ENCODE peak calls at places on chromosomes 6 and 20, in four cellular contexts. One of them, this sample, is unnamed.

GRCh38 chr20:56875052-56875663 is 246.1 kb downstream of the TFAP2C start:
- DNase-seq in hepatocyte: peak; percentile 82
- DNase-seq in DND-41: no peak
- DNase-seq in GM06990: no peak
- DNase-seq in this sample: no peak

GRCh38 chr6:125747589-125748533 is 1.6 kb upstream of the HEY2 start:
- DNase-seq in GM06990: peak; percentile 45
- DNase-seq in hepatocyte: peak; percentile 48
- DNase-seq in DND-41: no peak
- DNase-seq in this sample: peak; percentile 70

GRCh38 chr6:139173172-139173571 is 38.3 kb downstream of the HECA start:
- DNase-seq in DND-41: no peak
- DNase-seq in hepatocyte: no peak
- DNase-seq in GM06990: no peak
- DNase-seq in this sample: no peak

GRCh38 chr20:18783385-18783959 is 30.1 kb upstream of the SCP2D1 start:
- DNase-seq in DND-41: no peak
- DNase-seq in hepatocyte: no peak
- DNase-seq in GM06990: no peak
- DNase-seq in this sample: no peak

GRCh38 chr6:11103065-11103464 is 8.5 kb downstream of the ERVFRD-1 start:
- DNase-seq in hepatocyte: no peak
- DNase-seq in GM06990: no peak
- DNase-seq in DND-41: peak; percentile 16
- DNase-seq in this sample: no peak

GRCh38 chr6:79269877-79270276 is 35.4 kb upstream of the HMGN3 start:
- DNase-seq in GM06990: no peak
- DNase-seq in hepatocyte: peak; percentile 49
- DNase-seq in DND-41: no peak
- DNase-seq in this sample: no peak

GRCh38 chr6:76026101-76026500 is 46.4 kb downstream of the IMPG1 start:
- DNase-seq in hepatocyte: no peak
- DNase-seq in GM06990: no peak
- DNase-seq in DND-41: peak; percentile 37
- DNase-seq in this sample: peak; percentile 36

GRCh38 chr6:92847988-92848387 is 571.4 kb downstream of the EPHA7 start:
- DNase-seq in hepatocyte: no peak
- DNase-seq in GM06990: no peak
- DNase-seq in DND-41: no peak
- DNase-seq in this sample: no peak

GRCh38 chr6:90413867-90414266 is 117.2 kb upstream of the BACH2 start:
- DNase-seq in hepatocyte: peak; percentile 61
- DNase-seq in GM06990: no peak
- DNase-seq in DND-41: peak; percentile 93
- DNase-seq in this sample: peak; percentile 66

GRCh38 chr20:64188682-64189529 is 24.7 kb downstream of the MYT1 start:
- DNase-seq in hepatocyte: peak; percentile 95
- DNase-seq in DND-41: no peak
- DNase-seq in GM06990: no peak
- DNase-seq in this sample: no peak

GRCh38 chr6:15332441-15332840 is 86.6 kb downstream of the JARID2 start:
- DNase-seq in DND-41: no peak
- DNase-seq in GM06990: no peak
- DNase-seq in hepatocyte: no peak
- DNase-seq in this sample: no peak

GRCh38 chr20:34768105-34768504 is 57.3 kb downstream of the NCOA6 start:
- DNase-seq in DND-41: no peak
- DNase-seq in GM06990: no peak
- DNase-seq in hepatocyte: no peak
- DNase-seq in this sample: no peak

GRCh38 chr20:18837710-18838109 is 24.1 kb downstream of the SCP2D1 start:
- DNase-seq in hepatocyte: peak; percentile 21
- DNase-seq in DND-41: no peak
- DNase-seq in GM06990: no peak
- DNase-seq in this sample: no peak

GRCh38 chr6:136403166-136403980 is 113.7 kb upstream of the BCLAF1 start:
- DNase-seq in hepatocyte: peak; percentile 51
- DNase-seq in GM06990: no peak
- DNase-seq in DND-41: no peak
- DNase-seq in this sample: no peak

GRCh38 chr6:149909701-149910470 is 12.0 kb upstream of the RAET1E start:
- DNase-seq in GM06990: no peak
- DNase-seq in hepatocyte: no peak
- DNase-seq in DND-41: no peak
- DNase-seq in this sample: no peak

GRCh38 chr6:39339557-39340555 is 17.4 kb upstream of the KCNK16 start:
- DNase-seq in GM06990: no peak
- DNase-seq in hepatocyte: no peak
- DNase-seq in DND-41: no peak
- DNase-seq in this sample: no peak

GRCh38 chr20:45948261-45948733 is 13.8 kb downstream of the PCIF1 start:
- DNase-seq in GM06990: no peak
- DNase-seq in DND-41: no peak
- DNase-seq in hepatocyte: no peak
- DNase-seq in this sample: no peak

GRCh38 chr20:45945678-45946148 is 11.2 kb downstream of the PCIF1 start:
- DNase-seq in GM06990: no peak
- DNase-seq in hepatocyte: no peak
- DNase-seq in DND-41: no peak
- DNase-seq in this sample: no peak

GRCh38 chr20:45944965-45945677 is 10.6 kb downstream of the PCIF1 start:
- DNase-seq in GM06990: no peak
- DNase-seq in DND-41: no peak
- DNase-seq in hepatocyte: no peak
- DNase-seq in this sample: no peak

GRCh38 chr20:45947110-45947866 is 12.8 kb downstream of the PCIF1 start:
- DNase-seq in GM06990: no peak
- DNase-seq in hepatocyte: no peak
- DNase-seq in DND-41: no peak
- DNase-seq in this sample: no peak

GRCh38 chr20:45946149-45946970 is 11.9 kb downstream of the PCIF1 start:
- DNase-seq in DND-41: no peak
- DNase-seq in hepatocyte: peak; percentile 55
- DNase-seq in GM06990: no peak
- DNase-seq in this sample: no peak
- TF ChIP-seq CTCF in DND-41: no peak
- TF ChIP-seq CTCF in hepatocyte: no peak
- TF ChIP-seq CTCF in GM06990: no peak
- TF ChIP-seq CTCF in this sample: no peak

DNA sequence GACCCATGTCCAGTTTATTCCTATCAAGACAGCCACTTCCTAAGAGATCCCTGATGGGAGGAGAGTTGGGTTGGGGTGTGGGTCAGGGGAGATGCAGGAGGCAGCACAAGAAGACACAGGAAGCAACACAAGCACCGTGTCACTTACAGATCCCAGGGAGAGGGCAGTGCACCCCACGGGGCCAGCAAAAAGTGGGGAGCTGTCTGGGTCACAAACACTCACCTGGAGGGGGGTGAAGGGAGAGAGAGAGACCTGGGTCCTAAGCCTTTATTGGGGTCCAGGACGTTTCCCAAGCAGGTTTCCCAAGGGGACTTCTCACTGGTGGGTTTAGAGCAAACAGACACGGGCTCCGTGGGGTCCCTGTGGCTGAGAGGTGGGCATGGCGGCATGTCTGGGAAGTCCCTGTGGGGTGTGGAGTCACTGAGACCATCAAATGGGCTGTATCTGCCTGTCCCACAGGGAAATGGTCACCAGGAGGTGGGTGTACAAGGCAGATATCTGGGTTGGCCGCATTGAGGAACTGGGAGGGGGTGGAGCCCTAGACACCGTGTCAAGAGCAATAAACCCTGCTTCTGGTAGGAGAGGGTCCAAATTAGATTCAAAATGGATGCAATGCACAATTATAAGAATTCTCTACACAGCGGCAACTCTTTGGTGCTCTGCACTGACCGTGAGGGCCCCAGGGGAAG is 1.6 kb upstream of the CD93 start:
- DNase-seq in DND-41: no peak
- DNase-seq in GM06990: no peak
- DNase-seq in hepatocyte: no peak
- DNase-seq in this sample: no peak
- TF ChIP-seq CTCF in DND-41: no peak
- TF ChIP-seq CTCF in GM06990: no peak
- TF ChIP-seq CTCF in hepatocyte: no peak
- TF ChIP-seq CTCF in this sample: no peak

DNA sequence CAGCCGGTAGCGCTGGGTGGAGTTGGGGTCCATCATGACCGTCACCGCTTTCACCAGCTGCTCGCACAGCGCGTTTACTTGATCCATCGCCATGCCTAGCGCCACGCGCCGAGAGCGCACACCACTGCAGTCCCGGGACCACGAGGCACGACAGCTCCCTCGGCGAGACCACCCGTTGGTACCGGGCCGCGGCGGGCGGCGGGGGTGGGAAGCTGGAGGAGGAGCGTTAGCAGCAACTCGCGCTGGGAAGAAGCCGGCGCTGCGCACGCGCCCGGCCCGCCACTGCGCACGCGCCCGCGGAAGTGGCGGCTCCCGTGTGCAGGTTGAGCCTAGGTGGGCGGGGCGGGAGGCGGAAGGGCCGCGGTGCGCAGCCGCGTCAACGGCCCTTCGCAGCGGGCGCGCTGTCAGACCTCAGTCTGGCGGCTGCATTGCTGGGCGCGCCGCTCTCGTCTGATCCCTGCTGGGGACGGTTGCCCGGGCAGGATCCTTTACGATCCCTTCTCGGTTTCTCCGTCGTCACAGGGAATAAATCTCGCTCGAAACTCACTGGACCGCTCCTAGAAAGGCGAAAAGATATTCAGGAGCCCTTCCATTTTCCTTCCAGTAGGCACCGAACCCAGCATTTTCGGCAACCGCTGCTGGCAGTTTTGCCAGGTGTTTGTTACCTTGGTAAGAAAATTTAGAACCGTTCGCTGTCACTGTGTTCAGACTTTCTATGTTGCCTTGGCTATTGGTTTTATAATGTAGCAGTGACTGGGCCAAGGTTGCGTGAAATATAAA is at the start of the genes POLH and XPO5:
- DNase-seq in hepatocyte: peak; percentile 97
- DNase-seq in DND-41: peak; percentile 93
- DNase-seq in GM06990: peak; percentile 97
- DNase-seq in this sample: peak; percentile 96
- TF ChIP-seq CTCF in hepatocyte: no peak
- TF ChIP-seq CTCF in DND-41: peak; percentile 30
- TF ChIP-seq CTCF in GM06990: peak; percentile 4
- TF ChIP-seq CTCF in this sample: no peak

GRCh38 chr20:25565578-25566157 is 19.7 kb downstream of the NINL start:
- DNase-seq in GM06990: no peak
- DNase-seq in hepatocyte: no peak
- DNase-seq in DND-41: no peak
- DNase-seq in this sample: no peak
- TF ChIP-seq CTCF in GM06990: no peak
- TF ChIP-seq CTCF in hepatocyte: no peak
- TF ChIP-seq CTCF in DND-41: no peak
- TF ChIP-seq CTCF in this sample: no peak

GRCh38 chr6:53680489-53680888 is 14.9 kb upstream of the KLHL31 start:
- DNase-seq in DND-41: no peak
- DNase-seq in GM06990: no peak
- DNase-seq in hepatocyte: no peak
- DNase-seq in this sample: no peak

GRCh38 chr6:53682654-53683053 is 17.1 kb upstream of the KLHL31 start:
- DNase-seq in GM06990: no peak
- DNase-seq in hepatocyte: no peak
- DNase-seq in DND-41: no peak
- DNase-seq in this sample: no peak

GRCh38 chr6:53679446-53679933 is 13.9 kb upstream of the KLHL31 start:
- DNase-seq in hepatocyte: peak; percentile 37
- DNase-seq in GM06990: no peak
- DNase-seq in DND-41: peak; percentile 9
- DNase-seq in this sample: no peak
- TF ChIP-seq CTCF in hepatocyte: peak; percentile 29
- TF ChIP-seq CTCF in GM06990: peak; percentile 39
- TF ChIP-seq CTCF in DND-41: peak; percentile 60
- TF ChIP-seq CTCF in this sample: peak; percentile 38

DNA sequence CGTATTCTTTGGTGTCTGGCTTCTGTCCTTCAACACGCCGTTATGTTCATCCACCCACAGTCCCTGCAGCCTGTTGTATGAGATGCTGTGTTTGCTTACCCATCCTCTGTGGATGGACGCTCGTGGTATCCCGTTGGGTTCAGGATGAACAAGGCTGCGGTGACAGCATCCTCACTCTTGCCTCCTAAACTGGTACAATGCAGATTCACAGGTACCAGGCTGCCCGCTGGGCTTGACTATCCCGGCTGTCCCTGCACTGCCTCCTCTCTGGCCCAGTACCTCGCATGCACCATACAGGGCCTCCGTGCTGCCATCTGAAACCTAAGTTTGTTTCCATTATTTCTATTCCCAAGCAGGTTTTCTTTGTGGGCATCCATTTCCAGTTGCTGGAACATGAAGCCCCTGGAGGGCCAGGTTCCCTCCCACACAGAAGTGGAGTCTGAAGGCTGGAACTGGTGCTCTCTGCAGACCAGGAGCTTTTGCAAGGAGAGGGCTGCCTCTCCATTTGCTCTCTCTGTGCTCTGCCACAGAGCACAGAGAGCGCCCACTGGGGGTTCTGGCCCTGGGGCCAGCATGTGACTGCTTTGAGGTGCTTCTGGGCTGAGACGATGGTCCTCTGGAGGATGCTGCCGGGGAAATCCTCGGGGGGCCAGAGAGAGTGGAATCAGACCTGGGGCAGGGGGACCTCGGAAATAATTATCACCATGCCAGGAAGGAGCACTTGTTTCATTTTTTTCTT is 364.7 kb downstream of the ZFAND3 start:
- DNase-seq in GM06990: no peak
- DNase-seq in DND-41: no peak
- DNase-seq in hepatocyte: no peak
- DNase-seq in this sample: no peak
- TF ChIP-seq CTCF in GM06990: no peak
- TF ChIP-seq CTCF in DND-41: no peak
- TF ChIP-seq CTCF in hepatocyte: no peak
- TF ChIP-seq CTCF in this sample: no peak

DNA sequence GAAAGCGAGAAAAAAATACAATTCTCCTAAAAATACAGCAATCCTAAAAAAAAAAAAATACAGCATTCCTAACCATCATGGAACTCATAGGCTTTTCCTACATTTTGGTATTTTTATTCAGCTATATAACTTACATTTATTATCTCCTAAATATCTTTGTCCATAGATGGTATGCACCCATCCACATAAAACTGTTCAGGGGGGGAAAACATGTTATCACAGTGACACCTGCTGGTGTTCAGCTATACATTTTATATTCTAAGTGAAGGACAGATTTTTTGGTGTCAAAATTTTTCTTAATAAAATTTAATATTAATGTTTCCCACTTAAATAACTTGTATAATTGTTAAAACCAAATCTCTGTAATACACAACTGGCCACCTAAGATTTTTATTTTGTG is 58.0 kb downstream of the BLOC1S5 start:
- DNase-seq in hepatocyte: peak; percentile 34
- DNase-seq in GM06990: no peak
- DNase-seq in DND-41: peak; percentile 12
- DNase-seq in this sample: no peak
- TF ChIP-seq CTCF in hepatocyte: peak; percentile 62
- TF ChIP-seq CTCF in GM06990: peak; percentile 41
- TF ChIP-seq CTCF in DND-41: peak; percentile 54
- TF ChIP-seq CTCF in this sample: peak; percentile 55

GRCh38 chr6:6366778-6367177 is 46.3 kb upstream of the F13A1 start:
- DNase-seq in DND-41: no peak
- DNase-seq in hepatocyte: no peak
- DNase-seq in GM06990: no peak
- DNase-seq in this sample: no peak
- TF ChIP-seq CTCF in DND-41: no peak
- TF ChIP-seq CTCF in hepatocyte: no peak
- TF ChIP-seq CTCF in GM06990: no peak
- TF ChIP-seq CTCF in this sample: no peak

This sample was measured in nephron progenitor cell.